ENCODE peak calls at places on chromosomes 13 and 19, in eight cellular contexts. T is CD8-positive, alpha-beta T cell; I is DND-41; O is choroid plexus epithelial cell; M is bronchial epithelial cell; K is dorsolateral prefrontal cortex; H is heart left ventricle; Y is K562. Q is an unnamed sample.

GRCh38 chr13:49292742-49293498 is 45.2 kb downstream of the CDADC1 start:
- DNase-seq in T (no peak), I (peak), O (peak), M (no peak), Y (peak), K (peak), H (peak), Q (no peak)

GRCh38 chr13:90121784-90122183 is 1225.7 kb upstream of the MIR17HG start:
- DNase-seq in K (no peak), Y (no peak), I (no peak), T (no peak), H (no peak), O (no peak), M (no peak), Q (no peak)

GRCh38 chr13:22498006-22498405 is 682.8 kb upstream of the SGCG start:
- DNase-seq in H (no peak), M (no peak), K (no peak), O (no peak), Y (no peak), T (no peak), I (no peak), Q (no peak)

GRCh38 chr13:109159650-109160309 is 530.4 kb downstream of the MYO16 start:
- DNase-seq in H (no peak), M (no peak), T (no peak), I (no peak), O (no peak), K (no peak), Y (no peak), Q (no peak)

GRCh38 chr19:23098988-23099387 is 17.8 kb upstream of the ZNF730 start:
- DNase-seq in M (no peak), Y (no peak), O (peak), T (no peak), K (no peak), H (no peak), I (no peak), Q (no peak)

GRCh38 chr19:49387936-49388372 is at the start of gene KASH5:
- DNase-seq in H (peak), M (peak), Y (peak), I (no peak), O (peak), K (no peak), T (peak), Q (no peak)

GRCh38 chr19:35986664-35987570 is 8.1 kb upstream of the SDHAF1 start:
- DNase-seq in O (no peak), K (peak), H (no peak), I (no peak), M (no peak), Y (peak), T (no peak), Q (no peak)

GRCh38 chr13:80684525-80685017 is 343.6 kb upstream of the SPRY2 start:
- DNase-seq in K (no peak), T (no peak), H (no peak), O (no peak), I (no peak), Y (no peak), M (no peak), Q (no peak)

GRCh38 chr19:3434630-3435553 is 45.4 kb downstream of the SMIM24 start:
- DNase-seq in Y (peak), K (peak), O (peak), I (peak), T (peak), M (peak), H (peak), Q (peak)

GRCh38 chr19:52492201-52492960 is 35.1 kb upstream of the ZNF808 start:
- DNase-seq in K (no peak), Y (peak), O (no peak), T (no peak), I (peak), M (no peak), H (no peak), Q (no peak)

GRCh38 chr13:95485518-95486144 is 66.9 kb upstream of the CLDN10 start:
- DNase-seq in Y (no peak), M (peak), H (no peak), O (no peak), K (no peak), T (no peak), I (no peak), Q (no peak)

GRCh38 chr13:30821421-30821820 is 84.7 kb upstream of the MEDAG start:
- DNase-seq in Y (no peak), K (no peak), H (no peak), M (peak), T (no peak), I (no peak), O (no peak), Q (no peak)

DNA sequence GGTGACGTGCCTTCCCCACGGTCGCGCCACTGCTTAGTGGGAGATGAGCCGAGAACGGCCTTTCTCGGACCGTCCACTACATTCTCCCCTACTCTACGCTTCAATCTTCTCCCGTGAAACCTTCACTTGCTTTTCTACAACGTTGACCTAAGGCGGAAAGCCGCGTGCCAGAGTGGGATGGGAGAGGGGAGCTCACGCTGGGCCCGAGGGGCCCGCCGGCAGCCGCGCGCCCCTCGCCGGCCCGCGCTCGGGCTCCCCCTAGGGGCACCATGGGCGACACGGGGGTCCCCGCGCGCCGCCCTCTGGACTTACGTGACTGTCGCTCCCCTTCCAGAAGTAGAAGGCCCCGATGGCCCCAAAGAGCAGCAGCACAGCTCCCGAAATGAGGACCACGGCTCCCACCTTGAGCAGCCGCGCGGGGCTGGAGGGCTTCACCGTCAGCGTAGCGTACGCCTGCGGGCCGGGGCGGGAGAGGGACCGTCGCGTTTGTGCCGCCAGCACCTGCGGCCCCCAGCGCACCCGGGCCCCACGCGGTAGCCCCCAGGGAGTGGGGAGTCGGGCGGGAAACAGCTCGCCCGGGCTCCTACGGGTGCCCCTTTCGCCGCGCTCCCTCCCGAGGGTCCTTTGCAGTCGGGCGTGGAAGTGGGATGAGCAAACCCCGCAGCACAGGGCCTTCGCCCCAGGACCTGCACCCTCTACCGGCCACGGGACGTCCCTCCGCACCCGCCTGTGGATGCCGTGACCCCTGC is 727 bp downstream of the CNMD start:
- DNase-seq in T (peak), K (peak), H (no peak), I (no peak), Y (peak), O (no peak), M (no peak), Q (no peak)
- TF ChIP-seq CTCF in T (peak), K (peak), H (peak), I (no peak), Y (peak), O (peak), M (peak), Q (no peak)

DNA sequence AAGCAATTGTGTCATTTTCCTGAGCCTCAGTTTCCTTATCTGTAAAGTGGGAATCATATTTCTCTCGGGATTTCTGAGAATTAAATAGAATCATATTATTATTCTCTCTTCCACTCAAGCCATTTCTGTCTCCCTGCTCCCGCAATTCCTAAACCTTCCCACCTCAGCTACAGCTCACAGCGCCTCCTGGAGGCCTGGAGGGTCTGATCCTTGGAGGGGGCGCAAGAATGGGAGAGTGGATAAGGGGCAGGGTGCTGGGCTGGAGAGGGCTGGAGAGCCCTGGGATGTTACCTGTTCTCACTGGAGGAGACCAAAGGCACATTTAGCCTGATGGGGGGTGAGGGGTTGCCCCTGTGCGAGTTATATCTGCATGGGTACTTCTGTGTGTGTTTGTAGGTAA is 31.1 kb upstream of the CYP2S1 start:
- DNase-seq in O (no peak), I (no peak), H (no peak), K (no peak), Y (peak), T (no peak), M (no peak), Q (no peak)
- TF ChIP-seq CTCF in O (peak), I (peak), H (no peak), K (no peak), Y (peak), T (no peak), M (no peak), Q (peak)

DNA sequence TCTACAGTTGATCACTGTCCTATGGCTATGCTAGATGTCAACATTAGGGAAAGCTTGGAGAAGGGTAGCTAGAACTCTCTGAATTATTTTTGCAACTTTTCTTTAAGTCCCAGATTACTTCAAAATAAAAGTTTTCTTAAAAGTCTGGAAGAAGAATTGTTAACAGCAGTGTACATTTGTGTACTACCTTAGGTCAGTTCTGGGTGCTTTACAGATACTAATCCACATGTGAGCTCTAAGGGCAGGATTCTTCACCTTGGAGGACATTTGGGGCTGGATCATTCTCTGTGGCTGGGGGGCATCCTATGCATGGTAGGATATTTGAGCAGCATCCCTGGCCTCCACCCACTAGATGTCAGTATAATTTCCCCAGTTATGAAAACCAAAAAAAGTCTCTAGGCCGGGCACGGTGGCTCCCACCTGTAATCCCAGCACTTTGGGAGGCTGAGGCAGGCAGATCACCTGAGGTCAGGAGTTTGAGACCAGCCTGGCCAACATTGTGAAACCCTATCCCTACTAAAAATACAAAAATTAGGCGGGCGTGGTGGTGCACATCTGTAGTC is 2.8 kb downstream of the BRME1 start:
- DNase-seq in O (peak), T (no peak), K (no peak), H (no peak), Y (no peak), M (no peak), I (peak), Q (no peak)
- TF ChIP-seq CTCF in O (peak), T (peak), K (no peak), H (peak), Y (peak), M (peak), I (peak), Q (peak)

DNA sequence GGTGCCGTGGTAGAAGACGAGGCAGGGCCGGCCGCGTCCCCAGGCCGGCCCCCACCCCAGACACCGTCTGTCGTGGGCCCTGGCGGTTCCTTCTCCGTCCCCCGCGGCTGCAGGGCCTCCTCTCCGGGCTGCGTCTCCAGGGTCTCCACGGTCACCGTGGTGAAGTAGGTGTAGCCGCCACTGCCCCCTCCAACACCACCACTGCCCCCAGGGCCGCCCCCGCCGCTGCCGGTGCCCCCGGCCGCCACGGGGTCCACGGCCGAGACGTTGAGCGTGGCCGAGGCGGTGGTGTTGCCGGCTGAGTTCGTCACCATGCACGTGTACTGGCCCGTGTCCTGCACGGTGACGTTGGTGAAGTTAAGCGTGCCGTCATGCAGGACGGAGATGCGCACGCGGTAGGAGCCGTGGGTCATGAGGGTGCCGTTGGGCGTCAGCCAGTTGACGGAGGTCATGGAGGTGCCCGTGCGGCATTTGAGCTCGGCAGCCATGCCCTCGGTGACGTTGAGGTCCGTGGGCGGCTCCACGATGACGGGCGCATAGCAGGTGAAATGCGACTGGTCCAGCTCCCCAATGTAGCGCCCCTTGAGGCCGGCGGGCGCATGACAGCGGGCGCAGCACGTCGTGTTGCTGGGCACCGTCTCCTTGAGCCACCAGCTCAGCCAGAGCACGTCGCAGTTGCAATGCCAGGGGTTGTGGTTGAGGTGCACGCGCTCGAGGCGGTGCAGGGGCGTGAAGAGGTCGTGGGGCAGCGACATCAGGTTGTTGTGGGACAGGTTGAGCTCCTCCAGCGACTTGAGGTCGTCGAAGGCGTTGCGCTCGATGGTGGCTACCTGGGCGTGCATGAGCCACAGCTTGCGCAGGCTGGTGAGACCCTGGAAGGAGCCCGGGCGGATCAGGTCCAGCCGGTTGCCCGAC is 4.6 kb upstream of the ASPDH start:
- DNase-seq in O (no peak), M (no peak), H (no peak), T (no peak), Y (no peak), K (no peak), I (no peak), Q (no peak)
- TF ChIP-seq CTCF in O (peak), M (no peak), H (no peak), T (no peak), Y (no peak), K (no peak), I (peak), Q (no peak)